ENCODE peak calls at places on chromosomes 11 and 22, in ten cellular contexts. I is cardiac muscle cell; B is stimulated activated CD4-positive, alpha-beta T cell treated with anti-CD3 and anti-CD28 coated beads, Interleukin-12 subunit alpha, Interleukin-12 subunit beta, amount 100 ng/mL, for 4 hours; K is stimulated activated naive CD4-positive, alpha-beta T cell; J is iPS-NIHi11; R is AG08396; W is NB4; H is anterior cingulate cortex; N is pancreas; S is activated T-cell treated with anti-CD3 and anti-CD28 coated beads for 1 hour. E is an unnamed sample.
A peak's percentile ranks its signal among the peaks of the same experiment; 100 is the strongest.

GRCh38 chr11:67032830-67033555 is 10.1 kb downstream of the SYT12 start:
- DNase-seq in W (peak; percentile 55), J (no peak), H (no peak), K (no peak), R (peak; percentile 85), I (no peak), S (no peak), N (no peak), B (no peak), E (no peak)

GRCh38 chr11:14386895-14387480 is 28.0 kb upstream of the RRAS2 start:
- DNase-seq in I (peak; percentile 37), B (no peak), H (peak; percentile 63), J (peak; percentile 57), S (no peak), R (peak; percentile 72), N (no peak), W (no peak), K (no peak), E (peak; percentile 84)

GRCh38 chr11:86172894-86173293 is 71.7 kb upstream of the EED start:
- DNase-seq in J (no peak), R (no peak), W (no peak), N (no peak), K (no peak), H (no peak), B (no peak), I (no peak), S (no peak), E (no peak)

GRCh38 chr11:72836111-72836510 is 21.9 kb downstream of the ATG16L2 start:
- DNase-seq in H (no peak), J (no peak), B (no peak), I (no peak), K (no peak), N (no peak), S (no peak), W (no peak), R (no peak), E (no peak)

GRCh38 chr22:32876516-32876915 is 75.0 kb downstream of the TIMP3 start:
- DNase-seq in I (no peak), S (no peak), K (no peak), R (no peak), J (no peak), B (no peak), W (no peak), N (no peak), H (no peak), E (no peak)

GRCh38 chr11:133955945-133956421 is 785 bp downstream of the IGSF9B start:
- DNase-seq in B (peak; percentile 21), W (no peak), I (peak; percentile 30), H (no peak), N (no peak), S (no peak), K (no peak), R (no peak), J (no peak), E (no peak)

GRCh38 chr11:66337103-66337899 is 1.1 kb upstream of the RIN1 start:
- DNase-seq in R (no peak), S (no peak), K (no peak), W (no peak), H (no peak), I (no peak), N (no peak), J (no peak), B (no peak), E (no peak)

GRCh38 chr11:15493066-15493465 is 378.3 kb downstream of the INSC start:
- DNase-seq in N (no peak), J (peak; percentile 28), W (peak; percentile 33), R (no peak), B (no peak), K (no peak), I (no peak), S (no peak), H (no peak), E (no peak)

GRCh38 chr11:34065505-34066203 is 14.1 kb downstream of the CAPRIN1 start:
- DNase-seq in J (no peak), R (no peak), I (no peak), S (no peak), N (no peak), B (no peak), W (no peak), K (no peak), H (no peak), E (no peak)

GRCh38 chr11:46930089-46930488 is 6.5 kb upstream of the CSTPP1 start:
- DNase-seq in J (no peak), W (peak; percentile 56), I (no peak), N (peak; percentile 50), B (no peak), S (no peak), R (no peak), H (no peak), K (no peak), E (no peak)

GRCh38 chr11:1389103-1389931 is 417 bp upstream of the BRSK2 start:
- DNase-seq in H (peak; percentile 96), N (peak; percentile 97), R (peak; percentile 99), I (peak; percentile 99), J (peak; percentile 95), K (peak; percentile 96), S (peak; percentile 90), W (no peak), B (peak; percentile 98), E (peak; percentile 96)

GRCh38 chr11:19237381-19237780 is 3.4 kb downstream of the E2F8 start:
- DNase-seq in I (no peak), W (no peak), K (no peak), R (no peak), N (no peak), S (no peak), B (no peak), H (no peak), J (no peak), E (no peak)

GRCh38 chr11:107018274-107018901 is at the start of gene GUCY1A2:
- DNase-seq in N (peak; percentile 3), H (peak; percentile 37), W (no peak), B (no peak), R (peak; percentile 19), K (no peak), J (peak; percentile 48), S (no peak), I (peak; percentile 46), E (peak; percentile 76)

GRCh38 chr11:59173080-59173963 is 1.4 kb downstream of the DTX4 start:
- DNase-seq in B (no peak), W (peak; percentile 20), I (peak; percentile 63), S (no peak), H (peak; percentile 60), R (no peak), N (no peak), K (no peak), J (peak; percentile 18), E (peak; percentile 44)

GRCh38 chr11:130653838-130654601 is 205.6 kb downstream of the ADAMTS15 start:
- DNase-seq in H (no peak), W (no peak), S (no peak), N (peak; percentile 57), I (peak; percentile 58), R (peak; percentile 74), B (no peak), J (peak; percentile 61), K (no peak), E (peak; percentile 43)

GRCh38 chr11:117713676-117714075 is 83.3 kb downstream of the DSCAML1 start:
- DNase-seq in W (no peak), H (no peak), N (no peak), K (no peak), J (no peak), S (no peak), I (no peak), B (no peak), R (no peak), E (no peak)

GRCh38 chr11:102345923-102346322 is 1.1 kb upstream of the BIRC2 start:
- DNase-seq in N (no peak), K (no peak), S (no peak), I (no peak), B (no peak), J (no peak), W (no peak), H (no peak), R (peak; percentile 11), E (no peak)

GRCh38 chr11:128707671-128708070 is 13.8 kb downstream of the FLI1 start:
- DNase-seq in W (no peak), H (no peak), N (no peak), R (no peak), J (no peak), I (no peak), B (no peak), K (no peak), S (no peak), E (no peak)

GRCh38 chr22:19723990-19724827 is 870 bp downstream of the GP1BB start:
- DNase-seq in J (peak; percentile 84), K (no peak), B (peak; percentile 27), I (peak; percentile 81), R (no peak), H (no peak), N (no peak), S (no peak), W (peak; percentile 72), E (no peak)

GRCh38 chr11:6647282-6647679 is 8.3 kb downstream of the DCHS1 start:
- DNase-seq in W (no peak), R (no peak), S (no peak), B (no peak), N (no peak), I (no peak), K (no peak), H (no peak), J (peak; percentile 51), E (no peak)

GRCh38 chr22:50342651-50343540 is at the start of gene PPP6R2:
- DNase-seq in W (peak; percentile 76), N (peak; percentile 81), I (peak; percentile 87), H (peak; percentile 54), S (peak; percentile 87), K (peak; percentile 68), J (peak; percentile 95), B (peak; percentile 93), R (peak; percentile 95), E (peak; percentile 88)

GRCh38 chr11:11504071-11504470 is 117.7 kb downstream of the GALNT18 start:
- DNase-seq in B (no peak), K (no peak), I (no peak), R (no peak), H (no peak), S (no peak), W (no peak), N (no peak), J (no peak), E (no peak)

GRCh38 chr11:88327462-88328143 is 9.9 kb downstream of the CTSC start:
- DNase-seq in K (no peak), S (no peak), H (no peak), B (no peak), W (no peak), J (no peak), R (no peak), I (no peak), N (no peak), E (no peak)

GRCh38 chr11:27886765-27887328 is 186.6 kb upstream of the BDNF start:
- DNase-seq in H (no peak), B (no peak), J (no peak), S (no peak), R (no peak), W (no peak), K (no peak), N (no peak), I (no peak), E (no peak)

GRCh38 chr11:89159974-89160373 is 17.7 kb upstream of the TYR start:
- DNase-seq in J (no peak), N (no peak), R (no peak), K (no peak), B (no peak), S (no peak), I (no peak), W (no peak), H (no peak), E (no peak)

GRCh38 chr22:17780741-17781318 is 6.6 kb upstream of the BID start:
- DNase-seq in R (no peak), S (no peak), J (no peak), N (no peak), K (no peak), W (no peak), H (no peak), I (no peak), B (no peak), E (no peak)

GRCh38 chr11:131906963-131907362 is 536.5 kb downstream of the NTM start:
- DNase-seq in S (no peak), R (no peak), I (no peak), J (no peak), W (no peak), B (no peak), H (no peak), N (no peak), K (no peak), E (no peak)

GRCh38 chr11:19263333-19263732 is 22.6 kb upstream of the E2F8 start:
- DNase-seq in I (no peak), W (no peak), J (no peak), K (no peak), S (no peak), B (no peak), R (no peak), H (no peak), N (no peak), E (no peak)

E was measured in head of caudate nucleus.